ENCODE peak calls at places on chromosome 9, in ten cellular contexts. One of them, this sample, is unnamed.

GRCh38 chr9:86983260-86984255 is 36.3 kb upstream of the GAS1 start:
- DNase-seq in cardiac fibroblast: peak
- DNase-seq in pons: no peak
- DNase-seq in SHP77 treated with DMSO at 0.1 percent for 48 hours: no peak
- DNase-seq in HFFc6: peak
- DNase-seq in activated CD8-positive, alpha-beta memory T cell treated with anti-CD3 and anti-CD28 coated beads, Interleukin-2, amount 10 ng/mL, durations not matched to agents 7 days and 5 days: no peak
- DNase-seq in fibroblast of the conjunctiva: peak
- DNase-seq in dorsolateral prefrontal cortex: no peak
- DNase-seq in activated CD4-positive, CD25-positive, alpha-beta regulatory T cell: no peak
- DNase-seq in stimulated activated CD8-positive, alpha-beta memory T cell treated with anti-CD3 and anti-CD28 coated beads, Interleukin-12 subunit alpha, Interleukin-12 subunit beta, amount 100 ng/mL, for 1 hour: no peak
- DNase-seq in this sample: no peak

GRCh38 chr9:126376311-126376902 is 49.8 kb downstream of the MVB12B start:
- DNase-seq in pons: peak
- DNase-seq in SHP77 treated with DMSO at 0.1 percent for 48 hours: no peak
- DNase-seq in HFFc6: no peak
- DNase-seq in fibroblast of the conjunctiva: no peak
- DNase-seq in dorsolateral prefrontal cortex: peak
- DNase-seq in activated CD4-positive, CD25-positive, alpha-beta regulatory T cell: no peak
- DNase-seq in cardiac fibroblast: no peak
- DNase-seq in stimulated activated CD8-positive, alpha-beta memory T cell treated with anti-CD3 and anti-CD28 coated beads, Interleukin-12 subunit alpha, Interleukin-12 subunit beta, amount 100 ng/mL, for 1 hour: no peak
- DNase-seq in activated CD8-positive, alpha-beta memory T cell treated with anti-CD3 and anti-CD28 coated beads, Interleukin-2, amount 10 ng/mL, durations not matched to agents 7 days and 5 days: no peak
- DNase-seq in this sample: no peak

GRCh38 chr9:131657031-131657377 is 82.9 kb downstream of the RAPGEF1 start:
- DNase-seq in pons: no peak
- DNase-seq in activated CD8-positive, alpha-beta memory T cell treated with anti-CD3 and anti-CD28 coated beads, Interleukin-2, amount 10 ng/mL, durations not matched to agents 7 days and 5 days: no peak
- DNase-seq in cardiac fibroblast: no peak
- DNase-seq in stimulated activated CD8-positive, alpha-beta memory T cell treated with anti-CD3 and anti-CD28 coated beads, Interleukin-12 subunit alpha, Interleukin-12 subunit beta, amount 100 ng/mL, for 1 hour: no peak
- DNase-seq in SHP77 treated with DMSO at 0.1 percent for 48 hours: no peak
- DNase-seq in activated CD4-positive, CD25-positive, alpha-beta regulatory T cell: no peak
- DNase-seq in dorsolateral prefrontal cortex: no peak
- DNase-seq in fibroblast of the conjunctiva: no peak
- DNase-seq in HFFc6: no peak
- DNase-seq in this sample: no peak

GRCh38 chr9:14006586-14007198 is 307.2 kb downstream of the NFIB start:
- DNase-seq in dorsolateral prefrontal cortex: no peak
- DNase-seq in stimulated activated CD8-positive, alpha-beta memory T cell treated with anti-CD3 and anti-CD28 coated beads, Interleukin-12 subunit alpha, Interleukin-12 subunit beta, amount 100 ng/mL, for 1 hour: no peak
- DNase-seq in cardiac fibroblast: no peak
- DNase-seq in fibroblast of the conjunctiva: no peak
- DNase-seq in SHP77 treated with DMSO at 0.1 percent for 48 hours: no peak
- DNase-seq in pons: no peak
- DNase-seq in activated CD8-positive, alpha-beta memory T cell treated with anti-CD3 and anti-CD28 coated beads, Interleukin-2, amount 10 ng/mL, durations not matched to agents 7 days and 5 days: no peak
- DNase-seq in activated CD4-positive, CD25-positive, alpha-beta regulatory T cell: no peak
- DNase-seq in HFFc6: no peak
- DNase-seq in this sample: no peak

GRCh38 chr9:73577867-73578266 is 426.2 kb downstream of the ANXA1 start:
- DNase-seq in cardiac fibroblast: no peak
- DNase-seq in dorsolateral prefrontal cortex: no peak
- DNase-seq in SHP77 treated with DMSO at 0.1 percent for 48 hours: no peak
- DNase-seq in activated CD8-positive, alpha-beta memory T cell treated with anti-CD3 and anti-CD28 coated beads, Interleukin-2, amount 10 ng/mL, durations not matched to agents 7 days and 5 days: no peak
- DNase-seq in HFFc6: no peak
- DNase-seq in activated CD4-positive, CD25-positive, alpha-beta regulatory T cell: no peak
- DNase-seq in fibroblast of the conjunctiva: peak
- DNase-seq in pons: peak
- DNase-seq in stimulated activated CD8-positive, alpha-beta memory T cell treated with anti-CD3 and anti-CD28 coated beads, Interleukin-12 subunit alpha, Interleukin-12 subunit beta, amount 100 ng/mL, for 1 hour: no peak
- DNase-seq in this sample: peak

GRCh38 chr9:35696520-35697215 is 6.9 kb upstream of the TPM2 start:
- DNase-seq in activated CD4-positive, CD25-positive, alpha-beta regulatory T cell: peak
- DNase-seq in SHP77 treated with DMSO at 0.1 percent for 48 hours: no peak
- DNase-seq in fibroblast of the conjunctiva: no peak
- DNase-seq in stimulated activated CD8-positive, alpha-beta memory T cell treated with anti-CD3 and anti-CD28 coated beads, Interleukin-12 subunit alpha, Interleukin-12 subunit beta, amount 100 ng/mL, for 1 hour: peak
- DNase-seq in HFFc6: no peak
- DNase-seq in cardiac fibroblast: peak
- DNase-seq in activated CD8-positive, alpha-beta memory T cell treated with anti-CD3 and anti-CD28 coated beads, Interleukin-2, amount 10 ng/mL, durations not matched to agents 7 days and 5 days: peak
- DNase-seq in dorsolateral prefrontal cortex: no peak
- DNase-seq in pons: peak
- DNase-seq in this sample: peak

GRCh38 chr9:34279431-34279830 is 49.6 kb downstream of the KIF24 start:
- DNase-seq in activated CD8-positive, alpha-beta memory T cell treated with anti-CD3 and anti-CD28 coated beads, Interleukin-2, amount 10 ng/mL, durations not matched to agents 7 days and 5 days: no peak
- DNase-seq in stimulated activated CD8-positive, alpha-beta memory T cell treated with anti-CD3 and anti-CD28 coated beads, Interleukin-12 subunit alpha, Interleukin-12 subunit beta, amount 100 ng/mL, for 1 hour: no peak
- DNase-seq in dorsolateral prefrontal cortex: no peak
- DNase-seq in SHP77 treated with DMSO at 0.1 percent for 48 hours: no peak
- DNase-seq in cardiac fibroblast: peak
- DNase-seq in pons: no peak
- DNase-seq in activated CD4-positive, CD25-positive, alpha-beta regulatory T cell: no peak
- DNase-seq in fibroblast of the conjunctiva: no peak
- DNase-seq in HFFc6: no peak
- DNase-seq in this sample: peak

GRCh38 chr9:17004500-17004899 is 130.3 kb upstream of the CNTLN start:
- DNase-seq in dorsolateral prefrontal cortex: no peak
- DNase-seq in stimulated activated CD8-positive, alpha-beta memory T cell treated with anti-CD3 and anti-CD28 coated beads, Interleukin-12 subunit alpha, Interleukin-12 subunit beta, amount 100 ng/mL, for 1 hour: no peak
- DNase-seq in HFFc6: peak
- DNase-seq in activated CD8-positive, alpha-beta memory T cell treated with anti-CD3 and anti-CD28 coated beads, Interleukin-2, amount 10 ng/mL, durations not matched to agents 7 days and 5 days: no peak
- DNase-seq in fibroblast of the conjunctiva: peak
- DNase-seq in cardiac fibroblast: peak
- DNase-seq in SHP77 treated with DMSO at 0.1 percent for 48 hours: no peak
- DNase-seq in pons: no peak
- DNase-seq in activated CD4-positive, CD25-positive, alpha-beta regulatory T cell: no peak
- DNase-seq in this sample: no peak

GRCh38 chr9:6842584-6842947 is 84.8 kb downstream of the KDM4C start:
- DNase-seq in fibroblast of the conjunctiva: no peak
- DNase-seq in pons: no peak
- DNase-seq in stimulated activated CD8-positive, alpha-beta memory T cell treated with anti-CD3 and anti-CD28 coated beads, Interleukin-12 subunit alpha, Interleukin-12 subunit beta, amount 100 ng/mL, for 1 hour: no peak
- DNase-seq in SHP77 treated with DMSO at 0.1 percent for 48 hours: no peak
- DNase-seq in cardiac fibroblast: peak
- DNase-seq in HFFc6: peak
- DNase-seq in activated CD4-positive, CD25-positive, alpha-beta regulatory T cell: no peak
- DNase-seq in activated CD8-positive, alpha-beta memory T cell treated with anti-CD3 and anti-CD28 coated beads, Interleukin-2, amount 10 ng/mL, durations not matched to agents 7 days and 5 days: no peak
- DNase-seq in dorsolateral prefrontal cortex: no peak
- DNase-seq in this sample: no peak

This sample was measured in NCI-H2029 treated with DMSO at 0.1 percent for 48 hours.